ENCODE peak calls at places on chromosome 4, in ten cellular contexts. G is GM13976, F is WTC11, W is RWPE1, Y is A549, I is NB4, Q is lower lobe of right lung, L is mammary epithelial cell, Z is glutamatergic neuron, T is foreskin fibroblast. P is an unnamed sample.

GRCh38 chr4:138890921-138891570 is 124.5 kb upstream of the NOCT start:
- DNase-seq in G (no peak), F (no peak), W (no peak), Y (no peak), I (no peak), Q (no peak), L (no peak), Z (no peak), T (no peak), P (no peak)

GRCh38 chr4:182862166-182862875 is 54.9 kb downstream of the DCTD start:
- DNase-seq in G (no peak), F (peak), W (no peak), Y (no peak), I (no peak), Q (no peak), L (no peak), Z (no peak), T (no peak), P (no peak)

GRCh38 chr4:1081689-1082040 is 31.7 kb downstream of the RNF212 start:
- DNase-seq in G (no peak), F (no peak), W (peak), Y (peak), I (peak), Q (no peak), L (no peak), Z (no peak), T (peak), P (no peak)

GRCh38 chr4:102007959-102008425 is 217.5 kb downstream of the BANK1 start:
- DNase-seq in G (peak), F (no peak), W (no peak), Y (no peak), I (peak), Q (no peak), L (no peak), Z (no peak), T (no peak), P (no peak)

GRCh38 chr4:122346036-122346435 is 32.8 kb upstream of the ADAD1 start:
- DNase-seq in G (no peak), F (no peak), W (no peak), Y (no peak), I (no peak), Q (no peak), L (no peak), Z (no peak), T (no peak), P (no peak)

GRCh38 chr4:112223956-112224355 is 7.6 kb upstream of the AP1AR start:
- DNase-seq in G (no peak), F (no peak), W (no peak), Y (no peak), I (no peak), Q (no peak), L (no peak), Z (no peak), T (no peak), P (no peak)

GRCh38 chr4:72569719-72570235 is 756 bp upstream of the ADAMTS3 start:
- DNase-seq in G (no peak), F (no peak), W (peak), Y (no peak), I (no peak), Q (no peak), L (no peak), Z (no peak), T (no peak), P (no peak)

GRCh38 chr4:27861802-27862201 is 1001.2 kb downstream of the STIM2 start:
- DNase-seq in G (no peak), F (no peak), W (no peak), Y (no peak), I (no peak), Q (no peak), L (peak), Z (no peak), T (no peak), P (no peak)

GRCh38 chr4:146522862-146523205 is 1.1 kb upstream of the SLC10A7 start:
- DNase-seq in G (no peak), F (no peak), W (peak), Y (peak), I (peak), Q (no peak), L (peak), Z (no peak), T (no peak), P (no peak)

GRCh38 chr4:158016511-158016910 is 156.3 kb downstream of the GASK1B start:
- DNase-seq in G (no peak), F (no peak), W (no peak), Y (no peak), I (no peak), Q (no peak), L (peak), Z (no peak), T (peak), P (no peak)

GRCh38 chr4:127214936-127215335 is 417.8 kb upstream of the INTU start:
- DNase-seq in G (no peak), F (no peak), W (no peak), Y (no peak), I (no peak), Q (no peak), L (no peak), Z (no peak), T (no peak), P (no peak)

GRCh38 chr4:135371137-135371536 is 1169.5 kb upstream of the PABPC4L start:
- DNase-seq in G (peak), F (peak), W (no peak), Y (no peak), I (peak), Q (no peak), L (no peak), Z (peak), T (no peak), P (peak)

GRCh38 chr4:47836655-47837581 is 949 bp downstream of the CORIN start:
- DNase-seq in G (peak), F (peak), W (peak), Y (peak), I (peak), Q (peak), L (peak), Z (peak), T (peak), P (peak)

GRCh38 chr4:111556141-111556781 is 589.0 kb upstream of the FAM241A start:
- DNase-seq in G (no peak), F (no peak), W (peak), Y (no peak), I (no peak), Q (no peak), L (no peak), Z (no peak), T (peak), P (no peak)

GRCh38 chr4:121200795-121201472 is 36.8 kb upstream of the TNIP3 start:
- DNase-seq in G (peak), F (no peak), W (no peak), Y (no peak), I (no peak), Q (no peak), L (no peak), Z (no peak), T (no peak), P (no peak)

GRCh38 chr4:75547647-75548387 is 8.0 kb upstream of the ODAPH start:
- DNase-seq in G (no peak), F (no peak), W (no peak), Y (no peak), I (peak), Q (peak), L (no peak), Z (no peak), T (peak), P (no peak)

GRCh38 chr4:122285285-122285684 is 93.5 kb upstream of the ADAD1 start:
- DNase-seq in G (no peak), F (no peak), W (no peak), Y (no peak), I (peak), Q (no peak), L (peak), Z (no peak), T (peak), P (no peak)

GRCh38 chr4:139710073-139710472 is 44.5 kb downstream of the MGST2 start:
- DNase-seq in G (no peak), F (no peak), W (no peak), Y (no peak), I (no peak), Q (no peak), L (no peak), Z (no peak), T (no peak), P (no peak)

GRCh38 chr4:145939241-145939640 is 618 bp upstream of the ZNF827 start:
- DNase-seq in G (no peak), F (no peak), W (no peak), Y (no peak), I (no peak), Q (no peak), L (peak), Z (no peak), T (no peak), P (no peak)

GRCh38 chr4:150156543-150156942 is 78.3 kb downstream of the DCLK2 start:
- DNase-seq in G (no peak), F (no peak), W (no peak), Y (no peak), I (no peak), Q (no peak), L (no peak), Z (no peak), T (no peak), P (no peak)

GRCh38 chr4:150283689-150284088 is 205.4 kb downstream of the DCLK2 start:
- DNase-seq in G (no peak), F (no peak), W (no peak), Y (no peak), I (no peak), Q (no peak), L (peak), Z (no peak), T (peak), P (no peak)

GRCh38 chr4:42371306-42372063 is 25.8 kb upstream of the SHISA3 start:
- DNase-seq in G (peak), F (no peak), W (peak), Y (peak), I (peak), Q (no peak), L (peak), Z (no peak), T (no peak), P (no peak)

GRCh38 chr4:105594094-105595010 is 41.9 kb downstream of the ARHGEF38 start:
- DNase-seq in G (peak), F (no peak), W (no peak), Y (no peak), I (no peak), Q (no peak), L (peak), Z (no peak), T (no peak), P (no peak)

DNA sequence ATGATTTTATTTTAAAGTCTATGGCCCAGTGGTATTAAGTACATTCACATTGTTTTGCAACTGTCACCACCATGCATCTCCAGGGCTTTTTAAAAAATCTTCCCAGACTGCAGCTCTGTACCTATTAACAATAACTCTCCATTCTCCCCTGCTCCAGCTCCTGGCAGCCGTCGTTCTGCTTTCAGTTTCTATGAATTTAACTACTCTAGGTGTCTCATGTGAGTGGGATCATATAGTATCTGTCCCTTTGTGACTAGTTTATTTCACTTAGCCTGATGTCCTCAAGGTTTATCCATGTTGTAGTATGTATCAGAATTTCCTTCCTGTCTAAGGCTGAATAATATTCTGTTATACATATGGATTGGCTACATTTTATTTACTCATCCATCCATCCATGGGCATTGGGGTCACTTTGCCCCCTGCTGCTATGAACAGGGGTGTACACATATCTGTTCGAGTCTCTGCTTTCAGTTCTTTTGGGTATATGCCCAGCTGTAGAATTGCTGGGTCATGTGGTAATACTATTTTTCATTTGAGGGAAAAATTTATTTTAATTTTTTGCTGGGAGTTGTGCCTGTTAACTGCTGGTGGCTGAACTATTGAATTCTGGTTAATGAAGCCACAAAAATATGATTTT is 131.3 kb downstream of the ARHGAP10 start:
- DNase-seq in G (no peak), F (no peak), W (no peak), Y (no peak), I (no peak), Q (no peak), L (no peak), Z (no peak), T (no peak), P (no peak)
- TF ChIP-seq CTCF in G (no peak), F (no peak), W (no peak), Y (no peak), I (no peak), Q (no peak), L (no peak), Z (peak), T (no peak), P (no peak)

GRCh38 chr4:155809835-155810234 is 51.0 kb downstream of the GUCY1B1 start:
- DNase-seq in G (peak), F (no peak), W (peak), Y (peak), I (peak), Q (no peak), L (peak), Z (no peak), T (peak), P (no peak)
- TF ChIP-seq CTCF in G (peak), F (peak), W (peak), Y (peak), I (peak), Q (peak), L (peak), Z (peak), T (peak), P (peak)

DNA sequence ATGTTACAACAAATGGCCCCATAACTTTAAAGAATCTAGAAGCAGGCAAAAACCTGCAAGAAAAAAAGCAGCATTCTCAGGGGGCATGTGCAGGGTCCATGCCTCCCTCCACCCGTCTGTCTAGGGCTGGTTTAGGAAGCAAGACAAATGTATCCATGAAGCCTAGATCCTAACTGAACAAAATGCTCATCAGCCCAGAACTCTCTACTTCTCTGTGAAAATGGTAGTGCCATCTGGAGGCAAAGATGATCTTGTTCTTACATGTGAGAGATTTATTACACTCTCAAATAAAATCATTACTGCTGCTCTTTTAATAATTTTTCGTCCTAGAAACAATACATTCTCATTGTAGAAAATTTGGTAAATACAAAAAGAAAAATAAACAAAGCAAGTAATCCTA is 26.7 kb downstream of the NR3C2 start:
- DNase-seq in G (no peak), F (no peak), W (no peak), Y (no peak), I (no peak), Q (no peak), L (no peak), Z (no peak), T (no peak), P (no peak)
- TF ChIP-seq CTCF in G (no peak), F (no peak), W (no peak), Y (no peak), I (no peak), Q (no peak), L (no peak), Z (no peak), T (no peak), P (peak)

GRCh38 chr4:78669453-78669852 is 106.7 kb upstream of the BMP2K start:
- DNase-seq in G (no peak), F (no peak), W (no peak), Y (peak), I (peak), Q (no peak), L (no peak), Z (no peak), T (no peak), P (no peak)
- TF ChIP-seq CTCF in G (no peak), F (peak), W (no peak), Y (no peak), I (no peak), Q (peak), L (peak), Z (peak), T (no peak), P (peak)

GRCh38 chr4:15675363-15675762 is 6.3 kb upstream of the FAM200B start:
- DNase-seq in G (no peak), F (no peak), W (no peak), Y (no peak), I (no peak), Q (no peak), L (no peak), Z (no peak), T (no peak), P (no peak)
- TF ChIP-seq CTCF in G (no peak), F (no peak), W (no peak), Y (no peak), I (no peak), Q (no peak), L (no peak), Z (no peak), T (no peak), P (no peak)

DNA sequence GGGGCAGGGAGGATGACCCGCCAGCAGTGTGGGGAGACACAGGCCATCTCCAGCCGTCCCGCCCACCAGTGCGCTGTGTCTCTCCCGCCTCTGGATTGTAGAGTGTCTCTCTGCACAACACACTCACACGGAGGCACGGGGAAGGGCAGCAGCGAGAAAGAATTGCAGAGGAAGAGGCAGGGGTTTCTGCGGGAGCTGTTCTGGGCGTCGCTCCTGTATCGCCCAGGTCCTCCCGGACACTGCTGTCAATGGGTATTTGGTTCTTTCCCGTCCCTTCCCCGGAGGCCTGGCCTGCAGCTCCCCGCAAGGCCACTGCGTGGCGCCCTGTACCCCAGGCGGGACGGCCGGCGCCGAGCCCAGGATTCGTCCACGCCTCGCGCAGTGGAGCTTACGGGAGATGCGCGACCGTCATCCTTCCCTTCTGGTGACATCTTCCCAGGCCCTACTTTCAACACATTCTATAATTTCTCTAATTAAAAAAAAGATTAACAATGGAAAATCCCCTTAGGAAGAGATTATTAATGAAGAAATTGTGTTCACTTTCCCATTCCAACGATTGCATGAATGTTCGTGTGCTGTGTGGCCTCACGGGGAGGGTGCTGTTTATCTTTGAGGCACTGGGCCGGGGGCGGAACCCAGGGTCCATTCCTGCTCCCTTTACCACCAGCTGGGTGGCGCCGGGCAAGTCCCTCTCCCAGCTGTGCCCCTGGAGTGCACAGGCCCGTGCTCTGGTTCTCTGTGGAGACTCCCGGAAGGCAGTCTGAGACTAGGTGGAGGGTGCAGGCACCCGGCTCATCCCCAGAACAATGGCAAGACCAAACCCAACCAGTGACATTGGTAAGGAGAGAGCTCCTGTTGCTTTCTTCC is 95.7 kb downstream of the CPZ start:
- DNase-seq in G (peak), F (peak), W (peak), Y (peak), I (peak), Q (peak), L (no peak), Z (peak), T (no peak), P (peak)
- TF ChIP-seq CTCF in G (peak), F (peak), W (peak), Y (peak), I (peak), Q (peak), L (no peak), Z (peak), T (peak), P (peak)

GRCh38 chr4:93894995-93895394 is 66.4 kb downstream of the ATOH1 start:
- DNase-seq in G (no peak), F (no peak), W (no peak), Y (no peak), I (no peak), Q (no peak), L (no peak), Z (no peak), T (no peak), P (no peak)

DNA sequence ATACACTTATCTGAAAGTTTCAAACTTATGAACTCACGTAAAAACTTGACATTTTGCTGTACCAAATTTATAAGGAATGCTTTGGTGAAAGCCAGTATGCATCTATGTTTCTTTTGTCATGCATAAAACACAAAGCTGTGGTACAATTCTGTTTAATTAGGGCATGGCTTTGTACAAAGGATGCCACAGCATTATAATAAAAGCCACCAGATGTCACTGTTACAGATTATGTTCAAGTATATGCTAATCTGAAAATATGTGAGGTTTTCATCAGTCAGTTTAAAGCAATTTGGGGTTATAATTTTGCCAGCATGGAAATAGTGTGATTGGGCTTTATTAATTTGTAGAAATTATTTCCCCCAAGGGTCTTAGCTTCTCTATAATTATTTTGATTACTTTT is 69.0 kb downstream of the ATOH1 start:
- DNase-seq in G (peak), F (no peak), W (peak), Y (peak), I (peak), Q (no peak), L (peak), Z (no peak), T (no peak), P (no peak)
- TF ChIP-seq CTCF in G (peak), F (no peak), W (peak), Y (peak), I (peak), Q (peak), L (peak), Z (no peak), T (no peak), P (peak)

GRCh38 chr4:186719925-186720694 is 3.5 kb downstream of the FAT1 start:
- DNase-seq in G (no peak), F (no peak), W (no peak), Y (no peak), I (peak), Q (no peak), L (peak), Z (no peak), T (peak), P (peak)
- TF ChIP-seq CTCF in G (no peak), F (peak), W (peak), Y (peak), I (peak), Q (peak), L (peak), Z (peak), T (no peak), P (peak)

GRCh38 chr4:164616961-164617360 is 137.0 kb upstream of the SMIM31 start:
- DNase-seq in G (no peak), F (no peak), W (no peak), Y (no peak), I (no peak), Q (no peak), L (no peak), Z (no peak), T (no peak), P (no peak)
- TF ChIP-seq CTCF in G (no peak), F (no peak), W (no peak), Y (no peak), I (no peak), Q (no peak), L (no peak), Z (no peak), T (no peak), P (no peak)

DNA sequence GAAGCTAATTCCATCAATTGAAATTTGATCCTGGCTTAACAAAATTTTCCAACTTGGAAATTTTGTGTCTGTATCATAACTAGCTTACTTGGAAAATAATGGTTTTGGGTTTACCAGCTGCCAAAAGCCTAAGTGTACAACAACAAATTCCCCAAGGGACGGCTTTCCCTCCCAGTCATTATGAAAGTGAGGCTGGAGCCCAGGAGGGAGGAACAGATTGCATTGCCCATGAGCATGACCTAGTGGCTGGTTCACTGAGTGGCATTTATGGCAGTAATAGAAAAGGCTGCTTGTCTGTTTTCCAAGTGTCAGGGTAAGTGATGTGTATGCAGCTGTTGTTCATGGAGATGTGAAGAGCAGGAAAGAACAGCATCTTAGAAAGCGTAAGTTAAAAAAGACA is 70.8 kb upstream of the HHIP start:
- DNase-seq in G (no peak), F (no peak), W (no peak), Y (no peak), I (peak), Q (no peak), L (no peak), Z (peak), T (no peak), P (no peak)
- TF ChIP-seq CTCF in G (no peak), F (no peak), W (no peak), Y (no peak), I (no peak), Q (no peak), L (peak), Z (no peak), T (no peak), P (peak)

P was measured in neural crest cell.